ENCODE peak calls at places on chromosomes 7 and 10, in nine cellular contexts. One of them, this sample, is unnamed.

GRCh38 chr7:121994625-121995410 is 121.9 kb downstream of the PTPRZ1 start:
- DNase-seq in stimulated activated CD8-positive, alpha-beta memory T cell treated with anti-CD3 and anti-CD28 coated beads, Interleukin-4, amount 100 ng/mL, for 24 hours: no peak
- DNase-seq in nephron progenitor cell: peak; percentile 63
- DNase-seq in left lobe of liver: peak; percentile 47
- DNase-seq in lower leg skin: no peak
- DNase-seq in HCT116: peak; percentile 78
- DNase-seq in naive thymus-derived CD4-positive, alpha-beta T cell: no peak
- DNase-seq in EL: peak; percentile 59
- DNase-seq in GM10248: peak; percentile 57
- DNase-seq in this sample: peak; percentile 56

GRCh38 chr10:118045842-118046490 is 775 bp downstream of the RAB11FIP2 start:
- DNase-seq in stimulated activated CD8-positive, alpha-beta memory T cell treated with anti-CD3 and anti-CD28 coated beads, Interleukin-4, amount 100 ng/mL, for 24 hours: no peak
- DNase-seq in nephron progenitor cell: no peak
- DNase-seq in left lobe of liver: peak; percentile 53
- DNase-seq in lower leg skin: peak; percentile 90
- DNase-seq in HCT116: peak; percentile 12
- DNase-seq in naive thymus-derived CD4-positive, alpha-beta T cell: peak; percentile 26
- DNase-seq in EL: peak; percentile 65
- DNase-seq in GM10248: peak; percentile 24
- DNase-seq in this sample: peak; percentile 56

GRCh38 chr7:5681423-5681822 is 100.0 kb downstream of the RNF216 start:
- DNase-seq in stimulated activated CD8-positive, alpha-beta memory T cell treated with anti-CD3 and anti-CD28 coated beads, Interleukin-4, amount 100 ng/mL, for 24 hours: no peak
- DNase-seq in nephron progenitor cell: no peak
- DNase-seq in left lobe of liver: no peak
- DNase-seq in lower leg skin: no peak
- DNase-seq in HCT116: no peak
- DNase-seq in naive thymus-derived CD4-positive, alpha-beta T cell: no peak
- DNase-seq in EL: no peak
- DNase-seq in GM10248: no peak
- DNase-seq in this sample: no peak

GRCh38 chr10:25226775-25227682 is 52.2 kb downstream of the GPR158 start:
- DNase-seq in stimulated activated CD8-positive, alpha-beta memory T cell treated with anti-CD3 and anti-CD28 coated beads, Interleukin-4, amount 100 ng/mL, for 24 hours: no peak
- DNase-seq in nephron progenitor cell: peak; percentile 43
- DNase-seq in left lobe of liver: peak; percentile 54
- DNase-seq in lower leg skin: no peak
- DNase-seq in HCT116: peak; percentile 48
- DNase-seq in naive thymus-derived CD4-positive, alpha-beta T cell: peak; percentile 9
- DNase-seq in EL: peak; percentile 29
- DNase-seq in GM10248: peak; percentile 8
- DNase-seq in this sample: peak; percentile 42

GRCh38 chr10:132151286-132151950 is 35.3 kb upstream of the DPYSL4 start:
- DNase-seq in stimulated activated CD8-positive, alpha-beta memory T cell treated with anti-CD3 and anti-CD28 coated beads, Interleukin-4, amount 100 ng/mL, for 24 hours: no peak
- DNase-seq in nephron progenitor cell: no peak
- DNase-seq in left lobe of liver: no peak
- DNase-seq in lower leg skin: no peak
- DNase-seq in HCT116: no peak
- DNase-seq in naive thymus-derived CD4-positive, alpha-beta T cell: no peak
- DNase-seq in EL: no peak
- DNase-seq in GM10248: no peak
- DNase-seq in this sample: no peak

GRCh38 chr7:32251659-32252058 is 181.5 kb upstream of the PDE1C start:
- DNase-seq in stimulated activated CD8-positive, alpha-beta memory T cell treated with anti-CD3 and anti-CD28 coated beads, Interleukin-4, amount 100 ng/mL, for 24 hours: no peak
- DNase-seq in nephron progenitor cell: no peak
- DNase-seq in left lobe of liver: no peak
- DNase-seq in lower leg skin: no peak
- DNase-seq in HCT116: no peak
- DNase-seq in naive thymus-derived CD4-positive, alpha-beta T cell: no peak
- DNase-seq in EL: no peak
- DNase-seq in GM10248: no peak
- DNase-seq in this sample: no peak

GRCh38 chr7:108280136-108280535 is 150.0 kb upstream of the LAMB4 start:
- DNase-seq in stimulated activated CD8-positive, alpha-beta memory T cell treated with anti-CD3 and anti-CD28 coated beads, Interleukin-4, amount 100 ng/mL, for 24 hours: no peak
- DNase-seq in nephron progenitor cell: no peak
- DNase-seq in left lobe of liver: no peak
- DNase-seq in lower leg skin: no peak
- DNase-seq in HCT116: no peak
- DNase-seq in naive thymus-derived CD4-positive, alpha-beta T cell: no peak
- DNase-seq in EL: no peak
- DNase-seq in GM10248: no peak
- DNase-seq in this sample: no peak

GRCh38 chr10:79981673-79982485 is 33.0 kb upstream of the SFTPD start:
- DNase-seq in stimulated activated CD8-positive, alpha-beta memory T cell treated with anti-CD3 and anti-CD28 coated beads, Interleukin-4, amount 100 ng/mL, for 24 hours: no peak
- DNase-seq in nephron progenitor cell: peak; percentile 75
- DNase-seq in left lobe of liver: peak; percentile 76
- DNase-seq in lower leg skin: peak; percentile 91
- DNase-seq in HCT116: peak; percentile 23
- DNase-seq in naive thymus-derived CD4-positive, alpha-beta T cell: no peak
- DNase-seq in EL: peak; percentile 56
- DNase-seq in GM10248: peak; percentile 12
- DNase-seq in this sample: no peak

GRCh38 chr7:108299251-108300014 is 156.8 kb downstream of the NRCAM start:
- DNase-seq in stimulated activated CD8-positive, alpha-beta memory T cell treated with anti-CD3 and anti-CD28 coated beads, Interleukin-4, amount 100 ng/mL, for 24 hours: no peak
- DNase-seq in nephron progenitor cell: no peak
- DNase-seq in left lobe of liver: no peak
- DNase-seq in lower leg skin: no peak
- DNase-seq in HCT116: no peak
- DNase-seq in naive thymus-derived CD4-positive, alpha-beta T cell: no peak
- DNase-seq in EL: peak; percentile 42
- DNase-seq in GM10248: no peak
- DNase-seq in this sample: no peak

GRCh38 chr10:21572578-21572977 is 38.5 kb downstream of the MLLT10 start:
- DNase-seq in stimulated activated CD8-positive, alpha-beta memory T cell treated with anti-CD3 and anti-CD28 coated beads, Interleukin-4, amount 100 ng/mL, for 24 hours: no peak
- DNase-seq in nephron progenitor cell: no peak
- DNase-seq in left lobe of liver: no peak
- DNase-seq in lower leg skin: no peak
- DNase-seq in HCT116: no peak
- DNase-seq in naive thymus-derived CD4-positive, alpha-beta T cell: no peak
- DNase-seq in EL: peak; percentile 60
- DNase-seq in GM10248: no peak
- DNase-seq in this sample: peak; percentile 54

GRCh38 chr7:130695840-130696239 is 9.5 kb upstream of the TSGA13 start:
- DNase-seq in stimulated activated CD8-positive, alpha-beta memory T cell treated with anti-CD3 and anti-CD28 coated beads, Interleukin-4, amount 100 ng/mL, for 24 hours: no peak
- DNase-seq in nephron progenitor cell: no peak
- DNase-seq in left lobe of liver: no peak
- DNase-seq in lower leg skin: no peak
- DNase-seq in HCT116: peak; percentile 46
- DNase-seq in naive thymus-derived CD4-positive, alpha-beta T cell: no peak
- DNase-seq in EL: peak; percentile 44
- DNase-seq in GM10248: peak; percentile 35
- DNase-seq in this sample: peak; percentile 73

GRCh38 chr7:117269417-117269816 is 53.4 kb downstream of the WNT2 start:
- DNase-seq in stimulated activated CD8-positive, alpha-beta memory T cell treated with anti-CD3 and anti-CD28 coated beads, Interleukin-4, amount 100 ng/mL, for 24 hours: no peak
- DNase-seq in nephron progenitor cell: no peak
- DNase-seq in left lobe of liver: no peak
- DNase-seq in lower leg skin: no peak
- DNase-seq in HCT116: peak; percentile 19
- DNase-seq in naive thymus-derived CD4-positive, alpha-beta T cell: no peak
- DNase-seq in EL: peak; percentile 90
- DNase-seq in GM10248: no peak
- DNase-seq in this sample: no peak

GRCh38 chr7:47211467-47212121 is 370.3 kb downstream of the TNS3 start:
- DNase-seq in stimulated activated CD8-positive, alpha-beta memory T cell treated with anti-CD3 and anti-CD28 coated beads, Interleukin-4, amount 100 ng/mL, for 24 hours: no peak
- DNase-seq in nephron progenitor cell: no peak
- DNase-seq in left lobe of liver: no peak
- DNase-seq in lower leg skin: no peak
- DNase-seq in HCT116: no peak
- DNase-seq in naive thymus-derived CD4-positive, alpha-beta T cell: no peak
- DNase-seq in EL: no peak
- DNase-seq in GM10248: no peak
- DNase-seq in this sample: no peak

GRCh38 chr10:102231357-102232318 is 5.5 kb downstream of the ELOVL3 start:
- DNase-seq in stimulated activated CD8-positive, alpha-beta memory T cell treated with anti-CD3 and anti-CD28 coated beads, Interleukin-4, amount 100 ng/mL, for 24 hours: peak; percentile 50
- DNase-seq in nephron progenitor cell: peak; percentile 60
- DNase-seq in left lobe of liver: peak; percentile 69
- DNase-seq in lower leg skin: peak; percentile 79
- DNase-seq in HCT116: peak; percentile 40
- DNase-seq in naive thymus-derived CD4-positive, alpha-beta T cell: peak; percentile 66
- DNase-seq in EL: peak; percentile 48
- DNase-seq in GM10248: peak; percentile 81
- DNase-seq in this sample: no peak

GRCh38 chr10:93790454-93790853 is 32.7 kb downstream of the LGI1 start:
- DNase-seq in stimulated activated CD8-positive, alpha-beta memory T cell treated with anti-CD3 and anti-CD28 coated beads, Interleukin-4, amount 100 ng/mL, for 24 hours: no peak
- DNase-seq in nephron progenitor cell: no peak
- DNase-seq in left lobe of liver: no peak
- DNase-seq in lower leg skin: no peak
- DNase-seq in HCT116: no peak
- DNase-seq in naive thymus-derived CD4-positive, alpha-beta T cell: no peak
- DNase-seq in EL: no peak
- DNase-seq in GM10248: no peak
- DNase-seq in this sample: peak; percentile 13

GRCh38 chr10:125661942-125662515 is 20.9 kb downstream of the TEX36 start:
- DNase-seq in stimulated activated CD8-positive, alpha-beta memory T cell treated with anti-CD3 and anti-CD28 coated beads, Interleukin-4, amount 100 ng/mL, for 24 hours: no peak
- DNase-seq in nephron progenitor cell: no peak
- DNase-seq in left lobe of liver: no peak
- DNase-seq in lower leg skin: no peak
- DNase-seq in HCT116: peak; percentile 97
- DNase-seq in naive thymus-derived CD4-positive, alpha-beta T cell: no peak
- DNase-seq in EL: peak; percentile 75
- DNase-seq in GM10248: no peak
- DNase-seq in this sample: peak; percentile 34

GRCh38 chr7:98621573-98622482 is 4.7 kb downstream of the NPTX2 start:
- DNase-seq in stimulated activated CD8-positive, alpha-beta memory T cell treated with anti-CD3 and anti-CD28 coated beads, Interleukin-4, amount 100 ng/mL, for 24 hours: no peak
- DNase-seq in nephron progenitor cell: no peak
- DNase-seq in left lobe of liver: no peak
- DNase-seq in lower leg skin: no peak
- DNase-seq in HCT116: no peak
- DNase-seq in naive thymus-derived CD4-positive, alpha-beta T cell: no peak
- DNase-seq in EL: no peak
- DNase-seq in GM10248: no peak
- DNase-seq in this sample: no peak

GRCh38 chr10:47277352-47278151 is 22.4 kb upstream of the GDF10 start:
- DNase-seq in stimulated activated CD8-positive, alpha-beta memory T cell treated with anti-CD3 and anti-CD28 coated beads, Interleukin-4, amount 100 ng/mL, for 24 hours: no peak
- DNase-seq in nephron progenitor cell: no peak
- DNase-seq in left lobe of liver: no peak
- DNase-seq in lower leg skin: peak; percentile 77
- DNase-seq in HCT116: no peak
- DNase-seq in naive thymus-derived CD4-positive, alpha-beta T cell: peak; percentile 31
- DNase-seq in EL: no peak
- DNase-seq in GM10248: no peak
- DNase-seq in this sample: no peak

GRCh38 chr7:156223935-156224334 is 411.7 kb upstream of the SHH start:
- DNase-seq in stimulated activated CD8-positive, alpha-beta memory T cell treated with anti-CD3 and anti-CD28 coated beads, Interleukin-4, amount 100 ng/mL, for 24 hours: no peak
- DNase-seq in nephron progenitor cell: no peak
- DNase-seq in left lobe of liver: peak; percentile 7
- DNase-seq in lower leg skin: peak; percentile 52
- DNase-seq in HCT116: no peak
- DNase-seq in naive thymus-derived CD4-positive, alpha-beta T cell: no peak
- DNase-seq in EL: no peak
- DNase-seq in GM10248: no peak
- DNase-seq in this sample: no peak

GRCh38 chr10:132964231-132964630 is 21.9 kb upstream of the CFAP46 start:
- DNase-seq in stimulated activated CD8-positive, alpha-beta memory T cell treated with anti-CD3 and anti-CD28 coated beads, Interleukin-4, amount 100 ng/mL, for 24 hours: no peak
- DNase-seq in nephron progenitor cell: no peak
- DNase-seq in left lobe of liver: no peak
- DNase-seq in lower leg skin: no peak
- DNase-seq in HCT116: no peak
- DNase-seq in naive thymus-derived CD4-positive, alpha-beta T cell: no peak
- DNase-seq in EL: no peak
- DNase-seq in GM10248: no peak
- DNase-seq in this sample: no peak

GRCh38 chr7:33334349-33334748 is 205.0 kb downstream of the BBS9 start:
- DNase-seq in stimulated activated CD8-positive, alpha-beta memory T cell treated with anti-CD3 and anti-CD28 coated beads, Interleukin-4, amount 100 ng/mL, for 24 hours: no peak
- DNase-seq in nephron progenitor cell: no peak
- DNase-seq in left lobe of liver: no peak
- DNase-seq in lower leg skin: no peak
- DNase-seq in HCT116: peak; percentile 19
- DNase-seq in naive thymus-derived CD4-positive, alpha-beta T cell: no peak
- DNase-seq in EL: peak; percentile 8
- DNase-seq in GM10248: no peak
- DNase-seq in this sample: no peak